ENCODE peak calls at places on chromosome 5, in four cellular contexts. K is H9; C is activated CD4-positive, CD25-positive, alpha-beta regulatory T cell treated with anti-CD3 and anti-CD28 coated beads, Interleukin-2, amount 50 U/mL, for 72 hours; I is ovary. H is an unnamed sample.

GRCh38 chr5:68942169-68942568 is 151.6 kb upstream of the SLC30A5 start:
- DNase-seq in K (no peak), C (no peak), I (no peak), H (no peak)

GRCh38 chr5:40429258-40430111 is 250.2 kb upstream of the PTGER4 start:
- DNase-seq in K (no peak), C (no peak), I (no peak), H (no peak)

GRCh38 chr5:74378464-74378863 is 262.1 kb downstream of the ENC1 start:
- DNase-seq in K (no peak), C (no peak), I (no peak), H (no peak)

GRCh38 chr5:59021286-59021673 is 438.4 kb downstream of the RAB3C start:
- DNase-seq in K (no peak), C (no peak), I (no peak), H (no peak)

GRCh38 chr5:149887622-149888183 is 56.9 kb downstream of the PDE6A start:
- DNase-seq in K (no peak), C (no peak), I (no peak), H (no peak)

GRCh38 chr5:152560508-152561137 is 155.5 kb upstream of the NMUR2 start:
- DNase-seq in K (peak; percentile 79), C (no peak), I (no peak), H (peak; percentile 28)

GRCh38 chr5:38591450-38591849 is 35.0 kb upstream of the LIFR start:
- DNase-seq in K (no peak), C (no peak), I (no peak), H (no peak)

GRCh38 chr5:172795401-172795977 is 24.5 kb upstream of the DUSP1 start:
- DNase-seq in K (no peak), C (no peak), I (peak; percentile 98), H (no peak)

GRCh38 chr5:5419291-5420210 is 2.9 kb upstream of the ICE1 start:
- DNase-seq in K (peak; percentile 46), C (no peak), I (peak; percentile 37), H (no peak)

GRCh38 chr5:60503771-60504170 is 196.2 kb downstream of the DEPDC1B start:
- DNase-seq in K (no peak), C (no peak), I (no peak), H (no peak)

GRCh38 chr5:150066436-150066835 is 19.9 kb downstream of the CSF1R start:
- DNase-seq in K (no peak), C (no peak), I (no peak), H (no peak)

GRCh38 chr5:83567741-83568530 is 96.4 kb downstream of the VCAN start:
- DNase-seq in K (no peak), C (no peak), I (no peak), H (no peak)

GRCh38 chr5:157366741-157367684 is 93.0 kb upstream of the NIPAL4 start:
- DNase-seq in K (peak; percentile 39), C (no peak), I (no peak), H (no peak)

GRCh38 chr5:32044904-32045303 is 129.2 kb downstream of the GOLPH3 start:
- DNase-seq in K (no peak), C (no peak), I (no peak), H (no peak)

GRCh38 chr5:76718880-76719279 is 3.0 kb downstream of the F2R start:
- DNase-seq in K (no peak), C (no peak), I (no peak), H (no peak)

GRCh38 chr5:34570721-34571379 is 85.3 kb upstream of the RAI14 start:
- DNase-seq in K (no peak), C (no peak), I (no peak), H (no peak)

GRCh38 chr5:76831108-76831447 is 12.2 kb downstream of the F2RL1 start:
- DNase-seq in K (no peak), C (no peak), I (no peak), H (no peak)

GRCh38 chr5:52638732-52639131 is 149.0 kb upstream of the ITGA1 start:
- DNase-seq in K (no peak), C (no peak), I (no peak), H (no peak)

GRCh38 chr5:53425598-53426516 is 54.6 kb upstream of the FST start:
- DNase-seq in K (peak; percentile 64), C (no peak), I (no peak), H (peak; percentile 35)

GRCh38 chr5:160311491-160312138 is 749 bp downstream of the CCNJL start:
- DNase-seq in K (no peak), C (no peak), I (no peak), H (no peak)

H was measured in iPS DF 19.7.